ENCODE peak calls at places on chromosome 9, in eight cellular contexts. G is activated B cell treated with CpG ODN at 0.5 μM for 24 hours; R is right lobe of liver; Z is A549; H is RWPE2; F is IMR-90; L is pancreas; M is natural killer cell treated with Interleukin-12 subunit alpha and Interleukin-12 subunit beta and Interleukin-15 and Interleukin-18, amount 100 ng/mL, for 72 hours. P is an unnamed sample.

GRCh38 chr9:109451311-109452025 is 46.6 kb downstream of the PTPN3 start:
- ATAC-seq in G (no peak), R (peak), Z (no peak), H (no peak), F (no peak), L (no peak), M (no peak), P (no peak)

GRCh38 chr9:134726722-134727034 is 85.1 kb downstream of the COL5A1 start:
- ATAC-seq in G (no peak), R (no peak), Z (no peak), H (no peak), F (no peak), L (no peak), M (no peak), P (no peak)

GRCh38 chr9:4780651-4781050 is 12.1 kb upstream of the RCL1 start:
- ATAC-seq in G (no peak), R (no peak), Z (no peak), H (no peak), F (no peak), L (no peak), M (no peak), P (no peak)

GRCh38 chr9:99955606-99956005 is 49.2 kb downstream of the STX17 start:
- ATAC-seq in G (no peak), R (no peak), Z (no peak), H (no peak), F (no peak), L (no peak), M (no peak), P (no peak)

GRCh38 chr9:91837982-91838731 is 111.9 kb downstream of the ROR2 start:
- ATAC-seq in G (no peak), R (no peak), Z (peak), H (peak), F (peak), L (peak), M (no peak), P (peak)

GRCh38 chr9:36893911-36894310 is 140.2 kb downstream of the PAX5 start:
- ATAC-seq in G (no peak), R (no peak), Z (no peak), H (no peak), F (no peak), L (no peak), M (no peak), P (no peak)

GRCh38 chr9:82035332-82035731 is 46.8 kb downstream of the SPATA31D1 start:
- ATAC-seq in G (no peak), R (no peak), Z (no peak), H (no peak), F (peak), L (no peak), M (no peak), P (no peak)

GRCh38 chr9:70484232-70485130 is 70.0 kb upstream of the KLF9 start:
- ATAC-seq in G (peak), R (peak), Z (peak), H (peak), F (peak), L (peak), M (no peak), P (peak)

GRCh38 chr9:109579191-109579948 is 81.3 kb upstream of the PTPN3 start:
- ATAC-seq in G (no peak), R (no peak), Z (no peak), H (no peak), F (no peak), L (no peak), M (no peak), P (no peak)

GRCh38 chr9:36980148-36980974 is 53.7 kb downstream of the PAX5 start:
- ATAC-seq in G (peak), R (no peak), Z (peak), H (peak), F (no peak), L (no peak), M (peak), P (no peak)

GRCh38 chr9:723308-723707 is 118.2 kb upstream of the DMRT1 start:
- ATAC-seq in G (no peak), R (no peak), Z (no peak), H (no peak), F (no peak), L (no peak), M (no peak), P (no peak)

GRCh38 chr9:107868166-107868565 is 378.6 kb upstream of the KLF4 start:
- ATAC-seq in G (peak), R (no peak), Z (no peak), H (no peak), F (no peak), L (no peak), M (no peak), P (no peak)

GRCh38 chr9:134374301-134375010 is 48.2 kb downstream of the RXRA start:
- ATAC-seq in G (no peak), R (peak), Z (no peak), H (no peak), F (no peak), L (peak), M (no peak), P (no peak)

GRCh38 chr9:86052556-86053468 is 46.5 kb downstream of the GOLM1 start:
- ATAC-seq in G (no peak), R (no peak), Z (peak), H (peak), F (no peak), L (no peak), M (peak), P (no peak)

GRCh38 chr9:107600060-107600573 is 110.5 kb upstream of the KLF4 start:
- ATAC-seq in G (no peak), R (peak), Z (no peak), H (no peak), F (no peak), L (peak), M (no peak), P (peak)

GRCh38 chr9:131475956-131476776 is 26.6 kb upstream of the POMT1 start:
- ATAC-seq in G (no peak), R (peak), Z (peak), H (no peak), F (no peak), L (peak), M (peak), P (no peak)

GRCh38 chr9:136602193-136602885 is 56.5 kb upstream of the NOTCH1 start:
- ATAC-seq in G (no peak), R (no peak), Z (no peak), H (no peak), F (no peak), L (no peak), M (no peak), P (no peak)

GRCh38 chr9:100595391-100596199 is 17.7 kb downstream of the CAVIN4 start:
- ATAC-seq in G (no peak), R (peak), Z (peak), H (peak), F (peak), L (no peak), M (no peak), P (peak)

GRCh38 chr9:109315889-109316640 is 4.8 kb downstream of the EPB41L4B start:
- ATAC-seq in G (no peak), R (peak), Z (peak), H (peak), F (no peak), L (peak), M (no peak), P (peak)

GRCh38 chr9:133954862-133955529 is 37.1 kb downstream of the VAV2 start:
- ATAC-seq in G (peak), R (no peak), Z (no peak), H (no peak), F (no peak), L (no peak), M (peak), P (no peak)

P was measured in esophagus mucosa.